ENCODE peak calls at places on chromosomes 7 and 10, in five cellular contexts. Z, R, A, Q and E are unnamed samples.

GRCh38 chr10:13001041-13001886 is at the start of gene CCDC3:
- DNase-seq in Z (no peak), R (peak), A (no peak), Q (peak), E (no peak)

GRCh38 chr7:132430041-132430440 is 146.2 kb downstream of the PLXNA4 start:
- DNase-seq in Z (no peak), R (no peak), A (no peak), Q (no peak), E (no peak)

GRCh38 chr7:143514995-143515735 is 37.5 kb downstream of the TAS2R41 start:
- DNase-seq in Z (no peak), R (no peak), A (no peak), Q (no peak), E (no peak)

GRCh38 chr7:2129376-2130375 is 103.1 kb downstream of the MAD1L1 start:
- DNase-seq in Z (no peak), R (no peak), A (no peak), Q (no peak), E (no peak)

GRCh38 chr10:131655101-131655849 is 245.5 kb upstream of the PPP2R2D start:
- DNase-seq in Z (no peak), R (no peak), A (peak), Q (no peak), E (no peak)

GRCh38 chr10:61642692-61643091 is 20.0 kb upstream of the CABCOCO1 start:
- DNase-seq in Z (no peak), R (peak), A (no peak), Q (no peak), E (peak)

GRCh38 chr7:44872787-44873186 is 12.5 kb downstream of the PURB start:
- DNase-seq in Z (no peak), R (no peak), A (no peak), Q (no peak), E (no peak)

GRCh38 chr7:20158684-20159083 is 58.5 kb downstream of the MACC1 start:
- DNase-seq in Z (no peak), R (peak), A (no peak), Q (no peak), E (no peak)

GRCh38 chr10:27659786-27660185 is 85.8 kb downstream of the MKX start:
- DNase-seq in Z (no peak), R (no peak), A (no peak), Q (no peak), E (no peak)

GRCh38 chr7:157992511-157993160 is 595.0 kb downstream of the PTPRN2 start:
- DNase-seq in Z (no peak), R (no peak), A (no peak), Q (no peak), E (no peak)

GRCh38 chr7:7819442-7820247 is 101.2 kb upstream of the RPA3 start:
- DNase-seq in Z (no peak), R (no peak), A (no peak), Q (no peak), E (no peak)

GRCh38 chr7:97025983-97026704 is 1.5 kb upstream of the DLX5 start:
- DNase-seq in Z (no peak), R (peak), A (no peak), Q (no peak), E (no peak)

GRCh38 chr10:20970044-20970443 is 72.9 kb upstream of the NEBL start:
- DNase-seq in Z (no peak), R (peak), A (no peak), Q (no peak), E (no peak)
- H3K4me3 ChIP-seq in Z (no peak), R (no peak), A (no peak), Q (no peak), E (no peak)

GRCh38 chr7:100132697-100133137 is 6.0 kb downstream of the MBLAC1 start:
- DNase-seq in Z (peak), R (peak), A (no peak), Q (no peak), E (no peak)

GRCh38 chr7:100132126-100132525 is 5.4 kb downstream of the MBLAC1 start:
- DNase-seq in Z (no peak), R (no peak), A (no peak), Q (no peak), E (no peak)

GRCh38 chr7:100141554-100141949 is 7.2 kb upstream of the LAMTOR4 start:
- DNase-seq in Z (no peak), R (no peak), A (no peak), Q (no peak), E (no peak)

GRCh38 chr7:100142461-100142860 is 6.3 kb upstream of the LAMTOR4 start:
- DNase-seq in Z (no peak), R (no peak), A (no peak), Q (no peak), E (no peak)

DNA sequence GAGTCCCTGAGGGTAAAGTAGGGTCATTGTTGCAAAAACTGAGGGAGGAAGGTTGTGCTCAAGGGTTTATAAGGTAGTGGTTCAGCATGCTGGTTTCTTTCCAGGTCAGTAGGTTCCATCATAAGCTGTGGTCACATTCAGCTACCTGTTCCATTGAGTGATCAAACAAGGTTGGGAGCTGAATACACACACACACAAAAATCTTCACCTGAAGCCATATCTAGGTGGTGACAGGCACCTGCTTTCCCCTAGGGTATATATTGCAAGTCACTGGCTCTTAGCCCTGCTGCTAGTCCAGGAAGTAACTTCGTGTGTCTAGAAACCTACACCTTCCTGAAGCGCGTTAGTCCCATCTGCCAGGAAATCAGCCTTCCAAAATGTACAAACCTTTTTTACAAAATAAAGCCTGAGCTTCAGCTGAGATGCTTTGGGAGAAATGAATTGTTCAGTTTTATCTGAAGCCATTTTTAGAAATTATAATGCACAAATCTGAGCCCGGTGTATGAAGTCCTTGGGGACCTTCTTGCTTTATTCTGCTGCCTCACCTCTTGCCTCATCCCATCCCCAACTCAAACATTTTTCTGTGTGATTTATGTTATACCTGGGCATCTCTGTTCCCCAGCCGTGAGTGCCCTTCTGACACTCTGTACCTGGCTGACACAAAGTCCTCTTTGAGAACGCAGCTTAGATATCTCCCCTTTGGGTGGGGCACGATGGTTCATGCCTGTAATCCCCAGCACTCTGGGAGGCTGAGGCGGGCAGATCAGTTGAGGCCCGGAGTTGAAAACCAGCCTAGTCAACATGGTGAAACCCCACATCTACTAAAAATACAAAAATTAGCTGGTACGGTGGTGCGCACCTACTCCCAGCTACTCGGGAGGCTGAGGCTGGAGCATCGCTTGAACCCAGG is 10.6 kb upstream of the LAMTOR4 start:
- DNase-seq in Z (no peak), R (no peak), A (no peak), Q (no peak), E (no peak)
- H3K4me3 ChIP-seq in Z (no peak), R (no peak), A (no peak), Q (no peak), E (no peak)

DNA sequence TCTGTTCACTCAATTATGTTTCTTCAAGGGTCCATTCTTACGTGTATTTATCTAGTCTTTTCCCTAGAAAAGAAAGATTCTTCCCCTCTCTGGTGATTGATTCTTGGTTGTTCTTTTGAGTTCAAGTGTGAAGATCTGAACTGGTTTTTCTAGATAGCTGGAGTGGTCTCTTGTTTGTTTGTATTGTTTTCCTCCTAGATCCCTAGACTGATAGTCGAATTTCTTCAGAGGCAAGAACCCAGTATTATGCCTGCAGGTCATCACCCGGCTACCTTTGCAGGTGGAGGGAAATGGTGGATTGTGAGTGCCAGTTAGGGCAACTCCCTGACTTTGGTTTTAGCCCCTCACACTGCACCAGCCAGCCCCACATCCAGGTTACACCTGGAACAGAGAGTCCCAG is 2.2 kb upstream of the RSU1 start:
- DNase-seq in Z (no peak), R (no peak), A (no peak), Q (no peak), E (no peak)
- H3K4me3 ChIP-seq in Z (no peak), R (no peak), A (no peak), Q (no peak), E (no peak)

DNA sequence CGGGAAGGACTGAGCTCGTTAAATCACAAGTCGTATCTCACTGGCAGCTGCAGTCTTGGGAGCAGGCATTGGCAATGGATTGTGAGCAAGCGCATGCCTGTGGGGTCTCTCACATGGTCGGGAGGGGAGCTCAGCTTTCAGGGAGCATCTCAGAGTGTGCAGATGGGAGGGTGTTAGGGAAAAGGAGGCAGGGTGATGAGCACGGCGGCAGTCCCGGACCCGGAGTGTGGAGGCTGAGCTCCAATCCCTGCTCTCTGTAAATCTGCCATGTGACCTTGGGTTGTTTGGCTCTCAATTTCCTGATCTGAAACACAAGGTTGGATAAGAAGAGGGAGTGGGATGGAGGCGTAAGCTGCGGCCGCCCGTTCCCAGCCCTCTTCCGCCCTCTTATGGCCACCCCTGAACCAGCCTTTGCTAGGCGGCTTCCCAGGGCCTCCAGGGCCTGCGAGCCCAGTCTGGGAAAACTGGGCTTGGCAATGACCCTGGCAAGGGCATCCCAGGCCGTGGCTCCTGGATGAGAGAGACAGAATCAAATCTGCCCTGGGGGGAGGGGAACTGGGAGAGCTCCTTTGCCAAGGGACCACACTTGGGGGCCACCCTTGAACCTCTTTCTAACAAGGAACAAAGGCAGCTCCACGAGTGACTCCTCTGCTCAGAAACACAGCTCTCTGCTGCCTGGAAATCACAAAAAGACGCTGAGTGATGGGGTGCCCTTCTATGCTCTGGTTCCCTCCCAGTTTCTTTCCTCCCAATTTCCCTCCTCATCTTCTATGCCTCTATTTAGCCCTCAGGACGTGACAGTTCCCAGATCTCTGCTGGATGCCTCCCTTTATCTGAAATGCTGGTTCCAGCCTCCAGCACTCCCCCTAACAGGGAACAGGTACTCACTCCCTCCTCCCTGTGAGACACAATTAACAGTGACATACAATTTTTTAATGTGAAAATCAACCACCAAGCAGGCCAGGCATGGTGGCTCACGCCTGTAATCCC is 41.7 kb upstream of the LOXL4 start:
- DNase-seq in Z (peak), R (peak), A (peak), Q (peak), E (peak)
- H3K4me3 ChIP-seq in Z (no peak), R (no peak), A (no peak), Q (peak), E (no peak)

GRCh38 chr10:80767940-80768339 is 230.2 kb downstream of the SH2D4B start:
- DNase-seq in Z (no peak), R (no peak), A (no peak), Q (no peak), E (no peak)

GRCh38 chr10:80771902-80772555 is 234.3 kb downstream of the SH2D4B start:
- DNase-seq in Z (no peak), R (no peak), A (no peak), Q (no peak), E (no peak)

GRCh38 chr10:80772596-80772995 is 234.9 kb downstream of the SH2D4B start:
- DNase-seq in Z (no peak), R (no peak), A (no peak), Q (no peak), E (no peak)

DNA sequence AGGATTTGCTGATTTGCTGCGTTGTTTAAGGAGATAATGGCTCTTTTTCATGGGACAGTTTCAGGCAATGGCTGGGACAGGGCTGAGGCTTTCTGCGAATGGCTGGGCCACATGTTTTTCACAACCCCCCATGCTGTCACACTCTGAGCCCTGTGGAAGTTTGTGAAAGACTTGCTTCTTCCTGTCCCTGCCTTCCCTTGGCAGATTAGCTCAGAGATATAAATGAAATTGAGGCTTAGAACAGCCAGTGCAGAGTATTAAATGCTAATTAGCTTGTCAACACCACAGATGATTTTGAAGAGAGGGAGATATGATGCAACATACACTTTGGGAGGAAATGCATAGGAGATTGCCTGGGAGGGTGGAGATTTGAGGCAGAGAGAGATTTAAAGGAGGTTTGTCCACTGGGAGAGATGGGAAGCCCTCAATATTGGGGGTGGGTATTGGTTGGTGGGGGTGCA is 232.0 kb downstream of the SH2D4B start:
- DNase-seq in Z (no peak), R (no peak), A (no peak), Q (no peak), E (no peak)
- H3K4me3 ChIP-seq in Z (no peak), R (no peak), A (no peak), Q (no peak), E (no peak)

GRCh38 chr10:107031981-107032699 is 132.4 kb downstream of the SORCS1 start:
- DNase-seq in Z (no peak), R (no peak), A (peak), Q (no peak), E (no peak)
- H3K4me3 ChIP-seq in Z (no peak), R (no peak), A (no peak), Q (no peak), E (no peak)

GRCh38 chr10:68106656-68107055 is 2.6 kb upstream of the MYPN start:
- DNase-seq in Z (no peak), R (peak), A (peak), Q (no peak), E (peak)
- H3K4me3 ChIP-seq in Z (no peak), R (no peak), A (no peak), Q (no peak), E (peak)